ENCODE peak calls at places on chromosome 11, in four cellular contexts. X is K562, E is A549, F is H1. R is an unnamed sample.

GRCh38 chr11:65872555-65873279 is at the start of gene EFEMP2:
- DNase-seq in X (no peak), E (no peak), F (peak; percentile 61), R (no peak)

GRCh38 chr11:65225284-65226102 is 36.3 kb upstream of the POLA2 start:
- DNase-seq in X (peak; percentile 80), E (no peak), F (peak; percentile 77), R (peak; percentile 47)

GRCh38 chr11:31487848-31488247 is 21.6 kb downstream of the IMMP1L start:
- DNase-seq in X (peak; percentile 12), E (no peak), F (no peak), R (peak; percentile 53)

GRCh38 chr11:72772059-72772458 is 19.9 kb upstream of the ARAP1 start:
- DNase-seq in X (no peak), E (no peak), F (no peak), R (no peak)

GRCh38 chr11:1660025-1660867 is 30.7 kb downstream of the KRTAP5-5 start:
- DNase-seq in X (no peak), E (no peak), F (no peak), R (no peak)

GRCh38 chr11:104163100-104164027 is 583 bp downstream of the PDGFD start:
- DNase-seq in X (no peak), E (peak; percentile 15), F (peak; percentile 61), R (no peak)

GRCh38 chr11:17405232-17406005 is 17.0 kb upstream of the KCNJ11 start:
- DNase-seq in X (no peak), E (peak; percentile 47), F (peak; percentile 55), R (peak; percentile 37)

GRCh38 chr11:36056160-36056751 is 112.4 kb downstream of the LDLRAD3 start:
- DNase-seq in X (peak; percentile 66), E (peak; percentile 25), F (peak; percentile 74), R (no peak)

GRCh38 chr11:23725752-23726151 is 771.1 kb upstream of the LUZP2 start:
- DNase-seq in X (no peak), E (no peak), F (no peak), R (no peak)

GRCh38 chr11:130524132-130524790 is 75.8 kb downstream of the ADAMTS15 start:
- DNase-seq in X (no peak), E (no peak), F (peak; percentile 10), R (no peak)

GRCh38 chr11:83895516-83895915 is 609.3 kb upstream of the CCDC90B start:
- DNase-seq in X (no peak), E (no peak), F (no peak), R (no peak)

GRCh38 chr11:47995318-47995717 is 15.0 kb downstream of the PTPRJ start:
- DNase-seq in X (no peak), E (no peak), F (no peak), R (peak; percentile 74)

GRCh38 chr11:67644042-67644441 is 4.5 kb upstream of the TBX10 start:
- DNase-seq in X (no peak), E (peak; percentile 48), F (peak; percentile 45), R (peak; percentile 43)

GRCh38 chr11:11171854-11172253 is 181.2 kb downstream of the CSNK2A3 start:
- DNase-seq in X (no peak), E (no peak), F (no peak), R (no peak)

GRCh38 chr11:15073361-15074205 is at the start of gene CALCB:
- DNase-seq in X (no peak), E (no peak), F (peak; percentile 65), R (no peak)

GRCh38 chr11:84290647-84291046 is 1004.5 kb upstream of the CCDC90B start:
- DNase-seq in X (no peak), E (no peak), F (no peak), R (no peak)

GRCh38 chr11:114354076-114354475 is 46.2 kb downstream of the C11orf71 start:
- DNase-seq in X (peak; percentile 63), E (no peak), F (no peak), R (no peak)

GRCh38 chr11:8777907-8778767 is 95.5 kb downstream of the RPL27A start:
- DNase-seq in X (no peak), E (no peak), F (no peak), R (no peak)

GRCh38 chr11:19349340-19350025 is 108.7 kb upstream of the E2F8 start:
- DNase-seq in X (no peak), E (no peak), F (no peak), R (no peak)

GRCh38 chr11:65606876-65607613 is 7.0 kb downstream of the MAP3K11 start:
- DNase-seq in X (peak; percentile 88), E (peak; percentile 46), F (peak; percentile 94), R (no peak)

GRCh38 chr11:92295175-92296137 is 70.8 kb downstream of the FAT3 start:
- DNase-seq in X (no peak), E (peak; percentile 24), F (no peak), R (no peak)

GRCh38 chr11:122163420-122163819 is 47.4 kb upstream of the BLID start:
- DNase-seq in X (no peak), E (no peak), F (no peak), R (no peak)

GRCh38 chr11:111775024-111775710 is 9.0 kb upstream of the PPP2R1B start:
- DNase-seq in X (no peak), E (no peak), F (no peak), R (no peak)

GRCh38 chr11:95984035-95984434 is 60.1 kb upstream of the MTMR2 start:
- DNase-seq in X (no peak), E (no peak), F (no peak), R (no peak)

GRCh38 chr11:199004-199581 is 6.2 kb downstream of the SCGB1C1 start:
- DNase-seq in X (no peak), E (no peak), F (peak; percentile 35), R (no peak)

GRCh38 chr11:46826310-46827044 is 19.6 kb downstream of the CKAP5 start:
- DNase-seq in X (peak; percentile 80), E (peak; percentile 54), F (peak; percentile 86), R (peak; percentile 90)

GRCh38 chr11:10298342-10298741 is 4.3 kb upstream of the SBF2 start:
- DNase-seq in X (no peak), E (no peak), F (no peak), R (peak; percentile 42)

GRCh38 chr11:8097926-8098325 is 16.9 kb downstream of the TUB start:
- DNase-seq in X (no peak), E (no peak), F (peak; percentile 33), R (no peak)

GRCh38 chr11:94767701-94768601 is at the start of gene AMOTL1:
- DNase-seq in X (peak; percentile 73), E (no peak), F (peak; percentile 90), R (no peak)

GRCh38 chr11:116844722-116845121 is 7.3 kb upstream of the APOA1 start:
- DNase-seq in X (no peak), E (no peak), F (no peak), R (no peak)

GRCh38 chr11:115736146-115736545 is 231.9 kb upstream of the CADM1 start:
- DNase-seq in X (no peak), E (no peak), F (no peak), R (no peak)

GRCh38 chr11:64856382-64857227 is 12.2 kb upstream of the CDC42BPG start:
- DNase-seq in X (no peak), E (peak; percentile 81), F (no peak), R (peak; percentile 68)

GRCh38 chr11:74020537-74020936 is 11.7 kb upstream of the UCP3 start:
- DNase-seq in X (no peak), E (no peak), F (no peak), R (no peak)

GRCh38 chr11:119991022-119991404 is 146.9 kb downstream of the TRIM29 start:
- DNase-seq in X (no peak), E (no peak), F (no peak), R (no peak)
- TF ChIP-seq RNF2 in X (no peak), E (no peak), F (no peak), R (no peak)

DNA sequence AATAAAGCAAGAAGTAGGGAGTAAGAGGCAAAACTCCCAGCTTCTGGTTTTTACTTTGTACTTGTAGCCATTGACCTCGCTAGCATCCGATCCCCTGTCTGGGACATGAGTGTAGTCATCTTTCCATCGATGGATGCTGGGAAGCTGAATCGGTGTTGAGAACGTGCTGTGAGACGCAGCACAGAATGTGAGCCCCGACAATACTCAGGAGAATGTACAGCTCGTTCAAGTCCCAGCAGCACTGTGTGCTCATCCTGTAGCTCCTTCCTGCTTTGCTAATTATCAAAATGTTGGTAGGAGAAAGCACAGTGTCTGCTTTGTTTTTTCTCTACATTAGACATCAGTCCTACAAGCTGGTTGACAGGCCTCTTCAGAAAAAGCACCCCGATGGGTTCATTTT is 56.6 kb downstream of the JAM3 start:
- DNase-seq in X (no peak), E (no peak), F (no peak), R (no peak)
- TF ChIP-seq RNF2 in X (no peak), E (no peak), F (no peak), R (no peak)

GRCh38 chr11:118437736-118438125 is 1.4 kb downstream of the KMT2A start:
- DNase-seq in X (peak; percentile 50), E (no peak), F (peak; percentile 59), R (peak; percentile 51)
- TF ChIP-seq RNF2 in X (no peak), E (no peak), F (no peak), R (no peak)

DNA sequence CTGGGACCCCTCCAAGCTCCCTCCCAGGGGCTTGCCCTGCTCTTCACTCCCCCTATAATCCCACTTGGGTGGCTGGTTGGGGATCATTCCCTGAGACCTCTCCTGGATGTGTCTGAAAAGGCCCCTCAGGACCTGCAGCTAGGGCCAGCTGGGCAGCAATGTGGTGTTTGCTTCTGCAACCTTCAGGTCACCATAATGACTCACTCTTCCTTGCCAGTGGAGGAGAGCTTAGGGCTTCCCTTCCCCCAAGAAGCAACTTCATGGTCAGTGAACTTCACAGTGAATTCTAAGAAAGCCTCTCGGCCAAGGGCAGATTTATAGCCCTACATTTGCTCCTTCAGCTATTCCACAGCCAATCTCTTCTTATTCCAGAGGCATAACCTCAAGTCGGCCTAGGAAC is 45.1 kb upstream of the TSPAN18 start:
- DNase-seq in X (no peak), E (no peak), F (no peak), R (no peak)
- TF ChIP-seq RNF2 in X (no peak), E (no peak), F (no peak), R (no peak)

GRCh38 chr11:70435765-70436500 is 37.6 kb downstream of the CTTN start:
- DNase-seq in X (no peak), E (no peak), F (no peak), R (no peak)
- TF ChIP-seq RNF2 in X (no peak), E (no peak), F (no peak), R (no peak)

DNA sequence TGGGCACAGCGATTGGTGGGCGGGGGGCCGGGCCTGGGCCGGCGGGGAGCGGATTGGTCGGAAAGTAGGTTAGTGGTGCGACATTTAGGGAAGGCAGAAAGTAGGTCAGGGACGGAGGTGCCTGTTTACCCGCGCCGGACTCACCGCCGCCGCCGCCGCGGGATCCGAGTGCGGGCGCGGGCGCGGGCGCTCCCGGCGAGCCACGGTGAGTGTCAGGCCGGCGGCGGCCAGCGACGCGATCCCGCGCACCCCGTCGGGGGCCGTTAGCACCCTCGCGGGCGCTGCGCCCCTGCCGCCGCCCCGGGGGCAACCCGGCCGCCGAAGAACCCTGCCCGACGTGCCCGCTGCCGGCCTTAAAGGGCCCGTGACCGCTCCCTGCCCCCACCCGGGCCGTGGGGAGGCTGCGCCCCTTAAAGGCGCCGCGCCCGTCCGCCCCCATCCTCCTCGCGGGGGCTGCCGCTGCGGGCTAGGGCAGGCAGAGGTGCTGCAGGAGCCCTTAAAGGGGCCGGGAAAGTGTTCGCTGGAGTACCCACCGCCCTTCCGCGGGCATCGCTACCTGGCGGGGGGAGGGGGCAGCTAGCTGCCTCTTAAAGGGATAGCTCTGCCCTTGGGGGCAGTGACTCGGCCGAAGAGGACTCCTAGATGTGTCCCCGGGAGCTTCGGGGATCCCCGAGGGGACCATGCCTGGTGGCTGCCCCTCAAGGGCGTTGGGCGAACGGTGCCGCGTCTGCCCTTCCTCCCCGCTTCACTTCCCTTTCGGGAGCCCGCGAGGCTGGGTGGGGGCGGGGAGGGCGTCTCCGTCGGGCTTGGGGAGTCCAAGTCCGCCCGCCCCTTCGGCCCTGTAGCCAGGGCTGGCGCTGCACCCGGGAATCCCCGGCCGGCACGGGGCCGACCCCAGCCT is at the start of gene BMAL1:
- DNase-seq in X (no peak), E (peak; percentile 28), F (peak; percentile 75), R (no peak)
- TF ChIP-seq RNF2 in X (no peak), E (no peak), F (no peak), R (no peak)

R was measured in HepG2.